ENCODE peak calls at places on chromosomes 2 and 18, in eight cellular contexts. W is stimulated activated naive CD8-positive, alpha-beta T cell treated with anti-CD3 and anti-CD28 coated beads, Interleukin-15, amount 100 ng/mL, for 72 hours; P is right atrium auricular region; Z is cardiac fibroblast; H is EL; M is activated effector memory CD4-positive, alpha-beta T cell treated with anti-CD3 and anti-CD28 coated beads, Interleukin-2, amount 50 U/mL, for 16 hours; I is GM20000; B is NCI-H2107. V is an unnamed sample.

GRCh38 chr2:102027036-102027702 is 35.4 kb downstream of the IL1R2 start:
- DNase-seq in Z (peak; percentile 89), M (no peak), H (peak; percentile 74), B (no peak), P (no peak), W (no peak), I (no peak), V (no peak)

GRCh38 chr2:106057206-106057605 is 136.9 kb downstream of the UXS1 start:
- DNase-seq in I (no peak), M (peak; percentile 74), B (no peak), H (no peak), P (no peak), W (no peak), Z (no peak), V (no peak)

GRCh38 chr2:171531291-171531690 is 9.0 kb downstream of the CYBRD1 start:
- DNase-seq in W (no peak), M (no peak), I (no peak), H (peak; percentile 85), B (no peak), Z (peak; percentile 80), P (peak; percentile 70), V (no peak)

GRCh38 chr18:23280844-23281243 is 145.6 kb downstream of the CABLES1 start:
- DNase-seq in B (no peak), M (no peak), I (no peak), P (no peak), W (no peak), H (no peak), Z (no peak), V (no peak)

GRCh38 chr2:191218292-191218898 is 26.8 kb upstream of the MYO1B start:
- DNase-seq in H (peak; percentile 77), B (no peak), I (peak; percentile 12), M (no peak), W (peak; percentile 52), Z (peak; percentile 90), P (no peak), V (no peak)

GRCh38 chr18:8706545-8706980 is 1.2 kb downstream of the MTCL1 start:
- DNase-seq in Z (no peak), W (peak; percentile 36), B (no peak), M (peak; percentile 68), I (peak; percentile 45), H (peak; percentile 35), P (no peak), V (peak; percentile 83)

GRCh38 chr2:120733238-120733942 is 2.3 kb upstream of the GLI2 start:
- DNase-seq in M (no peak), B (no peak), H (no peak), I (no peak), P (peak; percentile 48), W (no peak), Z (no peak), V (peak; percentile 33)

GRCh38 chr18:78542204-78542603 is 437.4 kb upstream of the SALL3 start:
- DNase-seq in P (peak; percentile 74), Z (no peak), M (no peak), W (no peak), H (no peak), B (no peak), I (no peak), V (no peak)

GRCh38 chr2:177644838-177645237 is 252.3 kb downstream of the AGPS start:
- DNase-seq in M (no peak), P (no peak), B (no peak), Z (no peak), H (no peak), I (no peak), W (no peak), V (no peak)

GRCh38 chr2:229201522-229201921 is 69.6 kb downstream of the PID1 start:
- DNase-seq in B (no peak), I (no peak), W (no peak), P (no peak), H (no peak), Z (no peak), M (no peak), V (no peak)

GRCh38 chr2:230658877-230659652 is 53.6 kb upstream of the CAB39 start:
- DNase-seq in P (no peak), M (peak; percentile 86), W (peak; percentile 78), B (no peak), Z (no peak), I (peak; percentile 64), H (no peak), V (no peak)

GRCh38 chr2:55459741-55460274 is 40.2 kb upstream of the CCDC88A start:
- DNase-seq in H (no peak), I (no peak), W (no peak), M (no peak), Z (no peak), B (no peak), P (no peak), V (no peak)

GRCh38 chr2:73035899-73036778 is 35.4 kb downstream of the SFXN5 start:
- DNase-seq in P (no peak), W (no peak), Z (no peak), H (no peak), I (no peak), M (no peak), B (no peak), V (no peak)

GRCh38 chr2:64177315-64177714 is 33.1 kb upstream of the PELI1 start:
- DNase-seq in I (no peak), B (no peak), M (no peak), P (no peak), Z (no peak), W (no peak), H (peak; percentile 1), V (no peak)

GRCh38 chr2:121897335-121897970 is 142.0 kb downstream of the TSN start:
- DNase-seq in H (peak; percentile 64), B (no peak), Z (peak; percentile 77), W (peak; percentile 19), M (no peak), P (no peak), I (peak; percentile 72), V (no peak)

V was measured in spleen.